ENCODE peak calls at places on chromosomes 12 and 14, in ten cellular contexts. B is chondrocyte; T is KG1; N is left cardiac atrium; U is H4; L is tibial artery; I is Right ventricle myocardium inferior; S is CD4-positive, CD25-positive, alpha-beta regulatory T cell; X is stimulated activated CD4-positive, alpha-beta T cell treated with anti-CD3 and anti-CD28 coated beads, Interleukin-1b, Interleukin-23, amount 100 ng/mL, for 1 hour; E is fibroblast of the conjunctiva. O is an unnamed sample.

GRCh38 chr12:131959137-131959536 is 9.4 kb downstream of the EP400 start:
- DNase-seq in B (no peak), T (no peak), N (no peak), U (no peak), L (no peak), I (no peak), S (no peak), X (no peak), E (no peak), O (no peak)

GRCh38 chr12:99605-100004 is 33.0 kb downstream of the IQSEC3 start:
- DNase-seq in B (no peak), T (no peak), N (no peak), U (no peak), L (no peak), I (no peak), S (no peak), X (no peak), E (no peak), O (no peak)

GRCh38 chr12:30197392-30198047 is 413.8 kb upstream of the TMTC1 start:
- DNase-seq in B (no peak), T (no peak), N (no peak), U (peak), L (no peak), I (no peak), S (no peak), X (no peak), E (no peak), O (no peak)

GRCh38 chr14:91830777-91831176 is 36.6 kb downstream of the TC2N start:
- DNase-seq in B (no peak), T (no peak), N (no peak), U (peak), L (no peak), I (no peak), S (no peak), X (no peak), E (no peak), O (no peak)

GRCh38 chr12:64571346-64571745 is 38.9 kb upstream of the RASSF3 start:
- DNase-seq in B (no peak), T (no peak), N (no peak), U (no peak), L (no peak), I (no peak), S (no peak), X (no peak), E (no peak), O (no peak)

GRCh38 chr12:1500095-1500801 is 94.1 kb downstream of the FBXL14 start:
- DNase-seq in B (no peak), T (no peak), N (peak), U (peak), L (no peak), I (peak), S (no peak), X (no peak), E (no peak), O (peak)

GRCh38 chr14:32006267-32007110 is 70.6 kb upstream of the ARHGAP5 start:
- DNase-seq in B (no peak), T (no peak), N (no peak), U (no peak), L (no peak), I (no peak), S (no peak), X (no peak), E (no peak), O (no peak)

GRCh38 chr14:94110552-94111181 is at the start of gene IFI27:
- DNase-seq in B (no peak), T (no peak), N (peak), U (peak), L (no peak), I (no peak), S (no peak), X (no peak), E (peak), O (peak)

GRCh38 chr14:39169541-39169900 is 612 bp downstream of the TRAPPC6B start:
- DNase-seq in B (no peak), T (no peak), N (no peak), U (no peak), L (no peak), I (no peak), S (no peak), X (no peak), E (no peak), O (no peak)

GRCh38 chr12:127267128-127267527 is 999.8 kb upstream of the TMEM132C start:
- DNase-seq in B (no peak), T (no peak), N (no peak), U (no peak), L (no peak), I (no peak), S (no peak), X (no peak), E (no peak), O (no peak)

GRCh38 chr14:89343356-89343755 is 73.7 kb downstream of the FOXN3 start:
- DNase-seq in B (no peak), T (no peak), N (no peak), U (no peak), L (no peak), I (no peak), S (no peak), X (no peak), E (no peak), O (no peak)

GRCh38 chr12:179131-179884 is 34.6 kb downstream of the SLC6A12 start:
- DNase-seq in B (no peak), T (no peak), N (no peak), U (no peak), L (no peak), I (peak), S (no peak), X (no peak), E (no peak), O (peak)

GRCh38 chr12:25072901-25073645 is 121.9 kb downstream of the DNAI7 start:
- DNase-seq in B (no peak), T (no peak), N (no peak), U (no peak), L (no peak), I (no peak), S (no peak), X (no peak), E (no peak), O (no peak)

GRCh38 chr12:80504389-80505153 is 60.5 kb downstream of the PTPRQ start:
- DNase-seq in B (no peak), T (no peak), N (no peak), U (no peak), L (no peak), I (no peak), S (no peak), X (no peak), E (no peak), O (no peak)